ENCODE peak calls at places on chromosomes 6 and 20, in ten cellular contexts. One of them, this sample, is unnamed.
A peak's percentile ranks its signal among the peaks of the same experiment; 100 is the strongest.

GRCh38 chr6:27502508-27503435 is 29.9 kb upstream of the ZNF184 start:
- DNase-seq in CD8-positive, alpha-beta memory T cell: peak; percentile 40
- DNase-seq in mammary epithelial cell: peak; percentile 81
- DNase-seq in uterus: peak; percentile 80
- DNase-seq in PC-9: peak; percentile 58
- DNase-seq in gastrocnemius medialis: peak; percentile 12
- DNase-seq in GM23248: peak; percentile 68
- DNase-seq in stomach: peak; percentile 35
- DNase-seq in esophagus squamous epithelium: no peak
- DNase-seq in iPS DF 6.9: no peak
- DNase-seq in this sample: peak; percentile 71

GRCh38 chr6:134373282-134373922 is 55.5 kb upstream of the SGK1 start:
- DNase-seq in CD8-positive, alpha-beta memory T cell: no peak
- DNase-seq in mammary epithelial cell: peak; percentile 74
- DNase-seq in uterus: peak; percentile 23
- DNase-seq in PC-9: peak; percentile 39
- DNase-seq in gastrocnemius medialis: peak; percentile 40
- DNase-seq in GM23248: peak; percentile 87
- DNase-seq in stomach: no peak
- DNase-seq in esophagus squamous epithelium: no peak
- DNase-seq in iPS DF 6.9: no peak
- DNase-seq in this sample: no peak

GRCh38 chr6:157996918-157997702 is 15.4 kb downstream of the SYNJ2 start:
- DNase-seq in CD8-positive, alpha-beta memory T cell: no peak
- DNase-seq in mammary epithelial cell: no peak
- DNase-seq in uterus: no peak
- DNase-seq in PC-9: no peak
- DNase-seq in gastrocnemius medialis: no peak
- DNase-seq in GM23248: no peak
- DNase-seq in stomach: no peak
- DNase-seq in esophagus squamous epithelium: no peak
- DNase-seq in iPS DF 6.9: no peak
- DNase-seq in this sample: no peak

GRCh38 chr6:108712946-108713345 is 135.3 kb upstream of the ARMC2 start:
- DNase-seq in CD8-positive, alpha-beta memory T cell: no peak
- DNase-seq in mammary epithelial cell: no peak
- DNase-seq in uterus: no peak
- DNase-seq in PC-9: peak; percentile 88
- DNase-seq in gastrocnemius medialis: no peak
- DNase-seq in GM23248: no peak
- DNase-seq in stomach: peak; percentile 66
- DNase-seq in esophagus squamous epithelium: no peak
- DNase-seq in iPS DF 6.9: no peak
- DNase-seq in this sample: no peak

GRCh38 chr6:139960676-139961075 is 586.2 kb upstream of the CITED2 start:
- DNase-seq in CD8-positive, alpha-beta memory T cell: no peak
- DNase-seq in mammary epithelial cell: no peak
- DNase-seq in uterus: no peak
- DNase-seq in PC-9: peak; percentile 58
- DNase-seq in gastrocnemius medialis: no peak
- DNase-seq in GM23248: no peak
- DNase-seq in stomach: no peak
- DNase-seq in esophagus squamous epithelium: no peak
- DNase-seq in iPS DF 6.9: no peak
- DNase-seq in this sample: no peak

GRCh38 chr6:42007753-42008528 is 42.4 kb upstream of the TAF8 start:
- DNase-seq in CD8-positive, alpha-beta memory T cell: peak; percentile 23
- DNase-seq in mammary epithelial cell: no peak
- DNase-seq in uterus: no peak
- DNase-seq in PC-9: no peak
- DNase-seq in gastrocnemius medialis: no peak
- DNase-seq in GM23248: no peak
- DNase-seq in stomach: no peak
- DNase-seq in esophagus squamous epithelium: no peak
- DNase-seq in iPS DF 6.9: no peak
- DNase-seq in this sample: no peak

GRCh38 chr20:53872081-53872541 is 198.3 kb downstream of the BCAS1 start:
- DNase-seq in CD8-positive, alpha-beta memory T cell: no peak
- DNase-seq in mammary epithelial cell: no peak
- DNase-seq in uterus: no peak
- DNase-seq in PC-9: no peak
- DNase-seq in gastrocnemius medialis: no peak
- DNase-seq in GM23248: peak; percentile 42
- DNase-seq in stomach: no peak
- DNase-seq in esophagus squamous epithelium: no peak
- DNase-seq in iPS DF 6.9: no peak
- DNase-seq in this sample: no peak

GRCh38 chr20:57612916-57613315 is 7.3 kb downstream of the ZBP1 start:
- DNase-seq in CD8-positive, alpha-beta memory T cell: no peak
- DNase-seq in mammary epithelial cell: no peak
- DNase-seq in uterus: no peak
- DNase-seq in PC-9: no peak
- DNase-seq in gastrocnemius medialis: no peak
- DNase-seq in GM23248: no peak
- DNase-seq in stomach: no peak
- DNase-seq in esophagus squamous epithelium: no peak
- DNase-seq in iPS DF 6.9: no peak
- DNase-seq in this sample: peak; percentile 1

GRCh38 chr20:47133809-47134456 is 222.6 kb downstream of the ZMYND8 start:
- DNase-seq in CD8-positive, alpha-beta memory T cell: no peak
- DNase-seq in mammary epithelial cell: peak; percentile 36
- DNase-seq in uterus: no peak
- DNase-seq in PC-9: peak; percentile 81
- DNase-seq in gastrocnemius medialis: no peak
- DNase-seq in GM23248: peak; percentile 76
- DNase-seq in stomach: no peak
- DNase-seq in esophagus squamous epithelium: no peak
- DNase-seq in iPS DF 6.9: no peak
- DNase-seq in this sample: no peak

GRCh38 chr20:31859998-31860380 is 10.3 kb downstream of the DUSP15 start:
- DNase-seq in CD8-positive, alpha-beta memory T cell: no peak
- DNase-seq in mammary epithelial cell: no peak
- DNase-seq in uterus: no peak
- DNase-seq in PC-9: peak; percentile 23
- DNase-seq in gastrocnemius medialis: no peak
- DNase-seq in GM23248: no peak
- DNase-seq in stomach: no peak
- DNase-seq in esophagus squamous epithelium: no peak
- DNase-seq in iPS DF 6.9: no peak
- DNase-seq in this sample: no peak

GRCh38 chr20:45306431-45306982 is at the start of gene RBPJL:
- DNase-seq in CD8-positive, alpha-beta memory T cell: peak; percentile 39
- DNase-seq in mammary epithelial cell: no peak
- DNase-seq in uterus: no peak
- DNase-seq in PC-9: no peak
- DNase-seq in gastrocnemius medialis: no peak
- DNase-seq in GM23248: peak; percentile 37
- DNase-seq in stomach: no peak
- DNase-seq in esophagus squamous epithelium: no peak
- DNase-seq in iPS DF 6.9: no peak
- DNase-seq in this sample: no peak
- H3K27me3 ChIP-seq in CD8-positive, alpha-beta memory T cell: no peaks in the 10 kb centered on the region
- H3K27me3 ChIP-seq in mammary epithelial cell: no peaks in the 10 kb centered on the region
- H3K27me3 ChIP-seq in uterus: no peaks in the 10 kb centered on the region
- H3K27me3 ChIP-seq in PC-9: no peaks in the 10 kb centered on the region
- H3K27me3 ChIP-seq in gastrocnemius medialis: peaks cover 12% of the 10 kb centered on the region
- H3K27me3 ChIP-seq in GM23248: peaks cover 14% of the 10 kb centered on the region
- H3K27me3 ChIP-seq in stomach: peaks cover 76% of the 10 kb centered on the region
- H3K27me3 ChIP-seq in esophagus squamous epithelium: no peaks in the 10 kb centered on the region
- H3K27me3 ChIP-seq in iPS DF 6.9: no peaks in the 10 kb centered on the region
- H3K27me3 ChIP-seq in this sample: no peaks in the 10 kb centered on the region

DNA sequence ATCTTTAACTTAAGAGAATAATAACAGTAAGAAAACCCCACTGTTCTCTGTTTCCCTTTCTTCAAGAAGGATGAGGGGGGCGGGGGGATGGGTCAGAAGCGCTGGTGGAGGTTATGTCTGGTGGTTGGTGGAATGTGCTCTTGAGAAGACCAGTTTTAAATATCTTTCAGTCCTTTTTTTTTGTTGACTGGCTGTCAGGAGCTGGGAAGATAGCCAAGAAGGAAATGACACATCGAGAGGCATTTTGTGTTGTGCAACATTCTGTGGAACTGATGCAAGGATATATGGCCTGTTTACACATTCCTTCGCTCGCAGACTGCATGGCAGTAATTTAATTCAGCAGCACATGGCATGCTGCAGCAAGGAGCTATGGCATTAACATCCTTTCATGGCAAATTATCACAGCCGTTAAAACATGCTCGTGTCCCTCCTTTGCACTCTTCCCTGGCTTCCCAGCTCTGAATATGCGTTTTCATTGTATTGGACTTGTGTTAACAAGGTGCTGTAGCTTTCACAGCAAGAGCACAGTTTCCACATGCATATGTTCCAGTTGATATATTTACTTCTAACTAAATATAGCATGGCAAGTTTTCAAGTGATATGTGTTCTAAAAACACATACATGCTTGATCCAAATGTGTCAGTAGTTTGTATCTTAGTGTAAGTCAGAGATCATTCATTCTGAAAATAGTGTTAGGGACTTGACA is 68.2 kb upstream of the SUPT3H start:
- DNase-seq in CD8-positive, alpha-beta memory T cell: no peak
- DNase-seq in mammary epithelial cell: peak; percentile 95
- DNase-seq in uterus: peak; percentile 71
- DNase-seq in PC-9: peak; percentile 94
- DNase-seq in gastrocnemius medialis: peak; percentile 73
- DNase-seq in GM23248: peak; percentile 98
- DNase-seq in stomach: peak; percentile 59
- DNase-seq in esophagus squamous epithelium: peak; percentile 9
- DNase-seq in iPS DF 6.9: no peak
- DNase-seq in this sample: no peak
- H3K4me1 ChIP-seq in CD8-positive, alpha-beta memory T cell: peaks cover 17% of the 10 kb centered on the region
- H3K4me1 ChIP-seq in mammary epithelial cell: peaks cover 20% of the 10 kb centered on the region
- H3K4me1 ChIP-seq in uterus: no peaks in the 10 kb centered on the region
- H3K4me1 ChIP-seq in PC-9: peaks cover 40% of the 10 kb centered on the region
- H3K4me1 ChIP-seq in gastrocnemius medialis: peaks cover 19% of the 10 kb centered on the region
- H3K4me1 ChIP-seq in GM23248: peaks cover 42% of the 10 kb centered on the region
- H3K4me1 ChIP-seq in stomach: peaks cover 41% of the 10 kb centered on the region
- H3K4me1 ChIP-seq in esophagus squamous epithelium: peaks cover 59% of the 10 kb centered on the region
- H3K4me1 ChIP-seq in iPS DF 6.9: peaks cover 3% of the 10 kb centered on the region
- H3K4me1 ChIP-seq in this sample: no peaks in the 10 kb centered on the region

DNA sequence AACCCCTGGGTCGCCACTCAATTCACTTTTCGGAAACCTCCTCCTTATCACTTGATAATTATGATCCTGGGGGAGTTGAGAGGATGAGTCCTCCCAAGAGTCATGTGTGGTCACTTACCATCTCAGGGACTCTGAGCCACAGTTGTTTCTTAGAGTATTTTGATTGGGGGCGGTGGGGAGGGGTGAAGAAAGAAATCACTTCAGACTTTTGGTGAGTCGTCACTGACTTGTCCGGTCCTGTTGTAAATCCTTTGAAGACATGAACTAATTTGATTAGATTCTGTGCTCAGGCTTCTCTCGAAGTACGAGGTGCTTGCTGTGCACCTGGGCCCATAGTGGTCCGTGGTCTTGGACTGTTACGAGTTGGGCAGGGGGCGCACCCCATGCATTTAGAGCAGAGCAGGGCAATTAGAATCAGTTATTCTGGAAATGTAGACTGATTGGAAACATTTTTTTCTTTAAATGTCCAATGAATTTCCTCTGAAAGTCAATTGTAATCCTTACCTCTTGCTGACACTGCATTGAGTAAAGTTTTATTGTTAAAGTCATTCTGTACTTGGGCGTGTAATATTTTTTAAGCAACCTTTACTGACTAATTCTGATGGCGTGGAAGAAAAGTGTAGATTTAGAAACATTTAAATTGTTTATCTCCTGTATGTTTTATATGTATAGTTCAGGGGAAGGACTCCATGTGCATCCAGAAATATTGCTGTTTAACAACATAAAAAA is 173.4 kb downstream of the SLC16A10 start:
- DNase-seq in CD8-positive, alpha-beta memory T cell: no peak
- DNase-seq in mammary epithelial cell: peak; percentile 74
- DNase-seq in uterus: no peak
- DNase-seq in PC-9: no peak
- DNase-seq in gastrocnemius medialis: no peak
- DNase-seq in GM23248: peak; percentile 34
- DNase-seq in stomach: no peak
- DNase-seq in esophagus squamous epithelium: no peak
- DNase-seq in iPS DF 6.9: no peak
- DNase-seq in this sample: no peak
- H3K4me3 ChIP-seq in CD8-positive, alpha-beta memory T cell: peak overlapping the region; percentile 26
- H3K4me3 ChIP-seq in mammary epithelial cell: peak overlapping the region; percentile 33
- H3K4me3 ChIP-seq in uterus: no peak overlapping the region
- H3K4me3 ChIP-seq in PC-9: peak overlapping the region; percentile 84
- H3K4me3 ChIP-seq in gastrocnemius medialis: no peak overlapping the region
- H3K4me3 ChIP-seq in GM23248: peak overlapping the region; percentile 89
- H3K4me3 ChIP-seq in stomach: peak overlapping the region; percentile 88
- H3K4me3 ChIP-seq in esophagus squamous epithelium: peak overlapping the region; percentile 73
- H3K4me3 ChIP-seq in iPS DF 6.9: no peak overlapping the region
- H3K4me3 ChIP-seq in this sample: peak overlapping the region; percentile 81

GRCh38 chr6:32847004-32847403 is 3.2 kb upstream of the PSMB8 start:
- DNase-seq in CD8-positive, alpha-beta memory T cell: no peak
- DNase-seq in mammary epithelial cell: no peak
- DNase-seq in uterus: no peak
- DNase-seq in PC-9: no peak
- DNase-seq in gastrocnemius medialis: no peak
- DNase-seq in GM23248: no peak
- DNase-seq in stomach: no peak
- DNase-seq in esophagus squamous epithelium: no peak
- DNase-seq in iPS DF 6.9: no peak
- DNase-seq in this sample: no peak

GRCh38 chr6:32851025-32851424 is 2.5 kb downstream of the TAP1 start:
- DNase-seq in CD8-positive, alpha-beta memory T cell: no peak
- DNase-seq in mammary epithelial cell: no peak
- DNase-seq in uterus: no peak
- DNase-seq in PC-9: no peak
- DNase-seq in gastrocnemius medialis: no peak
- DNase-seq in GM23248: no peak
- DNase-seq in stomach: no peak
- DNase-seq in esophagus squamous epithelium: no peak
- DNase-seq in iPS DF 6.9: no peak
- DNase-seq in this sample: no peak

GRCh38 chr6:32852018-32852843 is 1.3 kb downstream of the TAP1 start:
- DNase-seq in CD8-positive, alpha-beta memory T cell: no peak
- DNase-seq in mammary epithelial cell: no peak
- DNase-seq in uterus: peak; percentile 55
- DNase-seq in PC-9: no peak
- DNase-seq in gastrocnemius medialis: no peak
- DNase-seq in GM23248: peak; percentile 59
- DNase-seq in stomach: peak; percentile 44
- DNase-seq in esophagus squamous epithelium: no peak
- DNase-seq in iPS DF 6.9: no peak
- DNase-seq in this sample: no peak

GRCh38 chr6:32847795-32848194 is 3.9 kb upstream of the PSMB8 start:
- DNase-seq in CD8-positive, alpha-beta memory T cell: no peak
- DNase-seq in mammary epithelial cell: no peak
- DNase-seq in uterus: no peak
- DNase-seq in PC-9: no peak
- DNase-seq in gastrocnemius medialis: no peak
- DNase-seq in GM23248: no peak
- DNase-seq in stomach: no peak
- DNase-seq in esophagus squamous epithelium: no peak
- DNase-seq in iPS DF 6.9: no peak
- DNase-seq in this sample: no peak

DNA sequence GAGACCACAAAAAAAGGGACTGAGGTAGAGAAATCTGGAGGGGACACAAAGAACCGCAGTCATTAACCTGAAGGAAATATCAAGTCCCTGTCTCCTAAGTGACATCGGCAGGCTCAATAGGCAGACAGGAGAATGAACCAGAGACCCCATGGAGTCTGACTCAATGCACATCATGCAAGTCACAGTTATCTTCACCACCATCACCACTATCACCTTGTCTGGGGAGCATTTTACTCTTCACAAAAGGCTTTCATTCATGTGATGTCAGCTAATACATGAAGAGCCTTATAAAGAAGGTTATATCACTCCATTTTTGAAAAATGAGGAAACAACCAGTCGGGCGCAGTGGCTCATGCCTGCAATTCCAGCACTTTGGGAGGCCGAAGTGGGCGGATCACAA is 4.4 kb downstream of the TAP1 start:
- DNase-seq in CD8-positive, alpha-beta memory T cell: no peak
- DNase-seq in mammary epithelial cell: no peak
- DNase-seq in uterus: no peak
- DNase-seq in PC-9: no peak
- DNase-seq in gastrocnemius medialis: no peak
- DNase-seq in GM23248: no peak
- DNase-seq in stomach: no peak
- DNase-seq in esophagus squamous epithelium: no peak
- DNase-seq in iPS DF 6.9: no peak
- DNase-seq in this sample: no peak
- H3K27me3 ChIP-seq in CD8-positive, alpha-beta memory T cell: no peaks in the 10 kb centered on the region
- H3K27me3 ChIP-seq in mammary epithelial cell: no peaks in the 10 kb centered on the region
- H3K27me3 ChIP-seq in uterus: no peaks in the 10 kb centered on the region
- H3K27me3 ChIP-seq in PC-9: no peaks in the 10 kb centered on the region
- H3K27me3 ChIP-seq in gastrocnemius medialis: no peaks in the 10 kb centered on the region
- H3K27me3 ChIP-seq in GM23248: no peaks in the 10 kb centered on the region
- H3K27me3 ChIP-seq in stomach: no peaks in the 10 kb centered on the region
- H3K27me3 ChIP-seq in esophagus squamous epithelium: no peaks in the 10 kb centered on the region
- H3K27me3 ChIP-seq in iPS DF 6.9: peaks cover 4% of the 10 kb centered on the region
- H3K27me3 ChIP-seq in this sample: peaks cover 87% of the 10 kb centered on the region